ENCODE peak calls at places on chromosomes 12 and 14, in eight cellular contexts. H is lower lobe of right lung; M is heart left ventricle; I is SK-N-SH; N is thoracic aorta; R is CD4-positive, alpha-beta memory T cell; T is stomach; F is left lung. S is an unnamed sample. For H3K4me1, the result is how much of the 10 kb centered on the place peaks cover.

GRCh38 chr12:40701756-40702155 is 9.5 kb downstream of the CNTN1 start:
- DNase-seq in H (no peak), M (no peak), I (no peak), N (no peak), R (no peak), T (no peak), F (no peak), S (no peak)

GRCh38 chr14:77598366-77599050 is 17.9 kb downstream of the SPTLC2 start:
- DNase-seq in H (no peak), M (no peak), I (no peak), N (no peak), R (peak), T (no peak), F (no peak), S (no peak)

GRCh38 chr14:100554082-100554677 is 33.0 kb downstream of the BEGAIN start:
- DNase-seq in H (peak), M (peak), I (no peak), N (no peak), R (no peak), T (peak), F (no peak), S (no peak)

GRCh38 chr14:30402846-30403245 is 156.1 kb upstream of the G2E3 start:
- DNase-seq in H (no peak), M (no peak), I (no peak), N (no peak), R (no peak), T (no peak), F (no peak), S (no peak)

GRCh38 chr12:58090685-58091084 is 149.3 kb downstream of the ATP23 start:
- DNase-seq in H (no peak), M (no peak), I (no peak), N (no peak), R (no peak), T (no peak), F (no peak), S (no peak)

GRCh38 chr12:5520831-5521230 is 88.9 kb downstream of the NTF3 start:
- DNase-seq in H (no peak), M (no peak), I (no peak), N (no peak), R (no peak), T (no peak), F (no peak), S (no peak)

GRCh38 chr12:31647106-31647505 is 12.4 kb upstream of the ETFBKMT start:
- DNase-seq in H (no peak), M (no peak), I (peak), N (no peak), R (no peak), T (peak), F (no peak), S (no peak)

GRCh38 chr12:42846782-42847181 is 257.2 kb upstream of the PRICKLE1 start:
- DNase-seq in H (no peak), M (no peak), I (no peak), N (no peak), R (no peak), T (no peak), F (no peak), S (no peak)

GRCh38 chr12:79689477-79690155 is 1.1 kb downstream of the PAWR start:
- DNase-seq in H (peak), M (peak), I (peak), N (peak), R (no peak), T (peak), F (peak), S (no peak)

GRCh38 chr14:63891148-63891964 is 38.6 kb downstream of the SYNE2 start:
- DNase-seq in H (no peak), M (no peak), I (no peak), N (no peak), R (no peak), T (no peak), F (no peak), S (no peak)

GRCh38 chr14:105861985-105862465 is 335.6 kb downstream of the TMEM121 start:
- DNase-seq in H (no peak), M (no peak), I (no peak), N (no peak), R (no peak), T (peak), F (peak), S (no peak)

GRCh38 chr14:49512147-49512551 is 74.0 kb downstream of the RPS29 start:
- DNase-seq in H (no peak), M (no peak), I (no peak), N (no peak), R (no peak), T (no peak), F (no peak), S (no peak)

GRCh38 chr12:49345048-49345839 is 1.4 kb upstream of the DNAJC22 start:
- DNase-seq in H (no peak), M (peak), I (peak), N (no peak), R (no peak), T (peak), F (no peak), S (no peak)

GRCh38 chr12:59077153-59077930 is 157.0 kb upstream of the LRIG3 start:
- DNase-seq in H (no peak), M (no peak), I (no peak), N (no peak), R (no peak), T (peak), F (no peak), S (no peak)

GRCh38 chr14:84442481-84442880 is 1087.5 kb upstream of the FLRT2 start:
- DNase-seq in H (no peak), M (no peak), I (no peak), N (no peak), R (no peak), T (no peak), F (no peak), S (no peak)

GRCh38 chr14:26199599-26200370 is 398.0 kb downstream of the NOVA1 start:
- DNase-seq in H (no peak), M (no peak), I (no peak), N (no peak), R (no peak), T (no peak), F (no peak), S (no peak)

GRCh38 chr14:60632257-60632656 is 17.0 kb downstream of the SIX1 start:
- DNase-seq in H (no peak), M (no peak), I (no peak), N (no peak), R (no peak), T (no peak), F (no peak), S (no peak)

GRCh38 chr14:87231336-87232026 is 761.5 kb downstream of the GALC start:
- DNase-seq in H (no peak), M (no peak), I (no peak), N (no peak), R (no peak), T (no peak), F (no peak), S (no peak)

GRCh38 chr14:102891556-102891955 is 30.9 kb upstream of the AMN start:
- DNase-seq in H (no peak), M (no peak), I (no peak), N (no peak), R (no peak), T (no peak), F (no peak), S (no peak)

GRCh38 chr12:6193853-6194815 is 6.1 kb upstream of the CD9 start:
- DNase-seq in H (peak), M (no peak), I (no peak), N (no peak), R (no peak), T (peak), F (peak), S (no peak)

GRCh38 chr12:124171231-124171985 is 123.5 kb upstream of the RFLNA start:
- DNase-seq in H (no peak), M (no peak), I (no peak), N (no peak), R (no peak), T (no peak), F (no peak), S (no peak)

GRCh38 chr14:64968651-64969050 is 3.5 kb downstream of the RAB15 start:
- DNase-seq in H (no peak), M (no peak), I (no peak), N (no peak), R (no peak), T (no peak), F (no peak), S (no peak)

GRCh38 chr12:95336387-95337067 is 118.9 kb downstream of the VEZT start:
- DNase-seq in H (peak), M (peak), I (peak), N (peak), R (no peak), T (peak), F (no peak), S (no peak)

GRCh38 chr14:37859177-37859576 is 263.7 kb downstream of the TTC6 start:
- DNase-seq in H (no peak), M (no peak), I (no peak), N (no peak), R (no peak), T (no peak), F (no peak), S (no peak)

GRCh38 chr12:27226319-27226984 is 17.6 kb upstream of the STK38L start:
- DNase-seq in H (no peak), M (no peak), I (no peak), N (no peak), R (no peak), T (no peak), F (no peak), S (no peak)

GRCh38 chr14:21852061-21852664 is 178.5 kb upstream of the OR4E1 start:
- DNase-seq in H (no peak), M (peak), I (peak), N (no peak), R (peak), T (peak), F (no peak), S (no peak)

GRCh38 chr12:109740694-109741245 is 27.1 kb downstream of the FAM222A start:
- DNase-seq in H (peak), M (peak), I (peak), N (no peak), R (no peak), T (peak), F (peak), S (no peak)
- H3K4me1 ChIP-seq in H (under half), M (under half), I (half or more), N (under half), R (under half), T (under half), F (under half), S (under half)

DNA sequence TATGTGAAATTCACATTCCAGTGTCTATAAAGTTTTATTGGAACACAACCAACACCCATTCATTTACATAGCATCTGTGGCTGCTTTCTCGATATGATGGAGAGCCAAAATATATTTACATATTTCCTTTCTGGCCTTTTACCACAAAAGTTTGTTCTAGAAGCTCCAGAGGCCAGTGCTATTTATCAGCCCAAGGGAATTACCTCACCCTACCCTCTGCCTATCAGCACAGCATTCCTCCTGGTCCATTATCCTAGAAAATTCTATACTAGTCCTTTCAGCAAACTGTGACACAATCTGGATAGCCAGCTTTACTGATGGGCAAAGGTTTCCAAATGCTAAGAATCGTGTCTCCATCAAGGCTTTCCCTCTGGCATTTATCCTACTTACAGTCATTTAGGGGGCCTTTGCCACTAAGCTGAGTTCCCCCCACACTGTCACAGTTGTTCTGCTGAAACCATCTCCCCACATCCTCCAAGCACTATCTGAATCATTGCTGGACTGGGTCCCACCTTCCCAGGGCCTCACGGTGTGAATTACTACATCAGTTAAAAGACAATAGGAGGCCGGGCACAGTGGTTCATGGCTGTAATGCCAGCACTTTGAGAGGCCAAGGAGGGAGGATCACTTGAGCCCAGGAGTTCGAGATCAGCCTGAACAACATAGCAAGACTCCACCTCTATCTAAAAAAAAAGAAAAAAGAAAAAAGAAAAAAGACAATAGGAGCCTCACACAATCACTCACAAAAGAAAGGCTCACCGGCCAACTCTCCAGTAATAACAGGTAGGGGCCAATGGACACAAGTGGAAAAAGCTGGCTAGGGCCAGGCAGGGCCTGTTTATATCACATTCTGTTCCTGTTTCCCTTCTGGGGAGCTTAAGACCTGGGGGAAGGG is 12.1 kb downstream of the SYNE3 start:
- DNase-seq in H (no peak), M (no peak), I (no peak), N (no peak), R (no peak), T (no peak), F (no peak), S (no peak)
- H3K4me1 ChIP-seq in H (under half), M (under half), I (under half), N (half or more), R (half or more), T (under half), F (half or more), S (under half)

DNA sequence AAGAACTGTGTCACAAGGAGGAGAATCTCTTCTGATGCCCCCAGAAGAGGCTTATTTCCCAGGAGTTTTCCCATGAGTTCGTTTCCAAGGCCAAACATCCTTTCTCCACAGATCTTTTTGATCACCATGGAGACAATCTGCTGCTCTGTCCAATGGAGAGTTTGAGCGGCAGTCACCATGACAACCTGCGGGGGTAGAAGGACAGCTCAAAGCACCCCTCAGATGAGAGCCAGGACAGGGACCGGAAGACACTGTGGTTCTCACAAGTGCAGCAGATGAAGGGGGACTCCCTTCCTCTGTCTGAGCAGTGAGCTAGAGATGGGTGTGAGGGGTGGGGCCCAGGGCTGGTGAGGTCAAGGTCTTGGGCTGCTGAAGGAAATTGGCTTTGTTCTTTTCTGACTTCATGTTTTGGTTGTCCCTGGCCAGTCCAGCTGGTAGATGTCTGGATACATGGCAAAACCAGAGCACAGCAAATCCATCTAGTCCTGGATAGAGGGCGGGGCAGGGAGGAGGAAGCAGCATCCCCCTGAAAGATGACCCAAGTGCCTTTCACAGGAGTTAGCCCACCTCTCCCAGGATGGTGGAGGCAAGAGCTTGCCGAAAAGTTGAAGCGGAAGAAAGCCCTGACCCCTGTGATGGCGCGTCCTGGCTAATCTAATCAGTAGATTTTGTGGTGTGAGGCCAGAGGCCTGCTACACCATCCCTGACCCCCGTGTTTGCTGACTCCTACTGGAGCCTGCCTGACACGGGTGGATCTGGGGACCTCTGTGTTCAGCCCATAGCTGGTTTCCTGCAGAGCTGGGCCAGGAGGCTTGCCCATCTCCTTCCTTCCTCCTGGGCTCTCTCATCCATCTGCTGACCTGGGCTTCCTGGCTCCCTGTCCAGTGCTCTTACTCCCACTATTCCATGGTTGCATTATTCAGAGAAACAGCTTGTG is 24.4 kb downstream of the DHRS2 start:
- DNase-seq in H (no peak), M (no peak), I (no peak), N (no peak), R (no peak), T (no peak), F (no peak), S (no peak)
- H3K4me1 ChIP-seq in H (under half), M (under half), I (under half), N (under half), R (under half), T (under half), F (under half), S (under half)

GRCh38 chr12:12592930-12593329 is 18.7 kb upstream of the CREBL2 start:
- DNase-seq in H (no peak), M (no peak), I (no peak), N (no peak), R (no peak), T (no peak), F (no peak), S (no peak)
- H3K4me1 ChIP-seq in H (under half), M (under half), I (under half), N (under half), R (under half), T (under half), F (under half), S (under half)

GRCh38 chr12:54146506-54147145 is 42.2 kb downstream of the SMUG1 start:
- DNase-seq in H (no peak), M (no peak), I (no peak), N (no peak), R (no peak), T (no peak), F (no peak), S (no peak)

GRCh38 chr12:54147606-54148005 is 41.2 kb downstream of the SMUG1 start:
- DNase-seq in H (no peak), M (no peak), I (no peak), N (no peak), R (no peak), T (no peak), F (no peak), S (no peak)

GRCh38 chr12:54145844-54146243 is 42.9 kb downstream of the SMUG1 start:
- DNase-seq in H (no peak), M (no peak), I (no peak), N (no peak), R (no peak), T (no peak), F (no peak), S (no peak)

GRCh38 chr12:54148560-54149439 is 40.0 kb downstream of the SMUG1 start:
- DNase-seq in H (no peak), M (no peak), I (no peak), N (no peak), R (no peak), T (no peak), F (no peak), S (no peak)

GRCh38 chr12:54147186-54147585 is 41.6 kb downstream of the SMUG1 start:
- DNase-seq in H (peak), M (no peak), I (no peak), N (no peak), R (no peak), T (peak), F (no peak), S (no peak)
- H3K4me1 ChIP-seq in H (under half), M (under half), I (under half), N (under half), R (under half), T (under half), F (under half), S (under half)

DNA sequence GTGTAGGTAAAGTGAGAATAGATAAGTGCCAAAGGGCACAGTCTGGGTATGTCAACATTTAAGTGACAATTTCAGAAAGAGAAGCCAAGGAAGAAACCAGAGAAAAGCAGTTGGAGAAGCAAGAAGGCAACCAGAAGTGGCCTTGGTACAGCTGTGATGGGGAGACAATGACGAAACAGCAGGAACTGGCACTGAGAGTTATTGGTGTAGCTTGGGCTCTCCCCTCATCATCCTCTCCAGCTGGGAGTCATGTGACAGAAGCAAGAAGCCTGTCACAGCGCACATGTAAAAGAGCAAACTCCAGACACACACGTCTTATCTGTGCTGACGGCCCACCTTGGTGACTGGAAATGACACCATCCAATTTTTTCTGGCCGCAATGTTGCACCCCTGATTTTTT is 203.3 kb upstream of the NUDT4 start:
- DNase-seq in H (no peak), M (no peak), I (no peak), N (no peak), R (no peak), T (no peak), F (no peak), S (no peak)
- H3K4me1 ChIP-seq in H (under half), M (under half), I (under half), N (under half), R (under half), T (under half), F (under half), S (under half)

DNA sequence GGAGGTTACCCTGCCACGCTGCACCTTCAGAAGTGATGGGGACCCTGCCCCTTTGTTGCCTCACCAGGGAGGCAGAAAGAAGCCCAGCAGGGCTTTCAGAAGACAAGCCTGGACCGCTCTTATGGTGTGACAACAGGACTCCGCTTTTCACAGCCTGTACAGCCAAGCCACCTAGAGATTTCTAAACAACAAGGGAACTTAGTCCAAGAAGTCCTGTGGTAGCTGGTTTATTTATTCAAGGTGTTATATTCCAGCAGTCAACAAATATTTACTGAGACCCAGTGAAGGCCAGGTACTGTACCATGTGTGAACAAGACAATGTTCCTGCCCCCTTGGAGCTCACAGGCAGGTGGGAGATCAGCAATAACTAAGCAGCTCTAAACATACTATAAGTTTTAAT is 4.0 kb upstream of the TMEM229B start:
- DNase-seq in H (no peak), M (no peak), I (no peak), N (no peak), R (no peak), T (no peak), F (no peak), S (no peak)
- H3K4me1 ChIP-seq in H (under half), M (under half), I (under half), N (under half), R (under half), T (under half), F (under half), S (under half)